ENCODE peak calls at places on chromosomes 5 and 9, in seven cellular contexts. One of them, this sample, is unnamed.
A peak's percentile ranks its signal among the peaks of the same experiment; 100 is the strongest.

GRCh38 chr9:104779946-104780539 is 16.1 kb downstream of the NIPSNAP3B start:
- DNase-seq in IMR-90: no peak
- DNase-seq in body of pancreas: no peak
- DNase-seq in PC-9: no peak
- DNase-seq in CD8-positive, alpha-beta T cell: no peak
- DNase-seq in A549: no peak
- DNase-seq in MM.1S: no peak
- DNase-seq in this sample: no peak

GRCh38 chr9:104987743-104988142 is 59.8 kb upstream of the ABCA1 start:
- DNase-seq in body of pancreas: no peak
- DNase-seq in MM.1S: no peak
- DNase-seq in CD8-positive, alpha-beta T cell: no peak
- DNase-seq in IMR-90: no peak
- DNase-seq in PC-9: no peak
- DNase-seq in A549: no peak
- DNase-seq in this sample: no peak

GRCh38 chr9:90956026-90956810 is 154.6 kb downstream of the SYK start:
- DNase-seq in CD8-positive, alpha-beta T cell: no peak
- DNase-seq in body of pancreas: no peak
- DNase-seq in A549: no peak
- DNase-seq in MM.1S: no peak
- DNase-seq in PC-9: no peak
- DNase-seq in IMR-90: peak; percentile 73
- DNase-seq in this sample: no peak

GRCh38 chr5:39461007-39461682 is 36.4 kb upstream of the DAB2 start:
- DNase-seq in CD8-positive, alpha-beta T cell: no peak
- DNase-seq in A549: no peak
- DNase-seq in PC-9: no peak
- DNase-seq in body of pancreas: no peak
- DNase-seq in IMR-90: no peak
- DNase-seq in MM.1S: peak; percentile 97
- DNase-seq in this sample: no peak

GRCh38 chr5:73183491-73183891 is 10.5 kb downstream of the TMEM174 start:
- DNase-seq in A549: no peak
- DNase-seq in IMR-90: no peak
- DNase-seq in body of pancreas: peak; percentile 56
- DNase-seq in CD8-positive, alpha-beta T cell: no peak
- DNase-seq in MM.1S: no peak
- DNase-seq in PC-9: no peak
- DNase-seq in this sample: no peak

GRCh38 chr5:140358738-140359310 is 1.2 kb upstream of the SLC4A9 start:
- DNase-seq in A549: peak; percentile 51
- DNase-seq in CD8-positive, alpha-beta T cell: no peak
- DNase-seq in IMR-90: peak; percentile 51
- DNase-seq in PC-9: peak; percentile 22
- DNase-seq in MM.1S: no peak
- DNase-seq in body of pancreas: no peak
- DNase-seq in this sample: no peak

GRCh38 chr5:153965102-153965645 is 73.5 kb downstream of the FAM114A2 start:
- DNase-seq in A549: peak; percentile 59
- DNase-seq in body of pancreas: peak; percentile 59
- DNase-seq in CD8-positive, alpha-beta T cell: no peak
- DNase-seq in MM.1S: peak; percentile 56
- DNase-seq in IMR-90: peak; percentile 41
- DNase-seq in PC-9: peak; percentile 51
- DNase-seq in this sample: no peak

GRCh38 chr5:887947-888640 is 4.5 kb downstream of the BRD9 start:
- DNase-seq in PC-9: no peak
- DNase-seq in IMR-90: no peak
- DNase-seq in A549: no peak
- DNase-seq in body of pancreas: no peak
- DNase-seq in CD8-positive, alpha-beta T cell: no peak
- DNase-seq in MM.1S: no peak
- DNase-seq in this sample: no peak

GRCh38 chr5:93349613-93350012 is 231.4 kb downstream of the NR2F1-AS1 start:
- DNase-seq in A549: no peak
- DNase-seq in PC-9: no peak
- DNase-seq in CD8-positive, alpha-beta T cell: no peak
- DNase-seq in body of pancreas: no peak
- DNase-seq in MM.1S: no peak
- DNase-seq in IMR-90: peak; percentile 89
- DNase-seq in this sample: peak; percentile 52

GRCh38 chr9:98365227-98365669 is 109.8 kb upstream of the TBC1D2 start:
- DNase-seq in CD8-positive, alpha-beta T cell: no peak
- DNase-seq in PC-9: no peak
- DNase-seq in MM.1S: peak; percentile 35
- DNase-seq in A549: peak; percentile 61
- DNase-seq in body of pancreas: no peak
- DNase-seq in IMR-90: peak; percentile 55
- DNase-seq in this sample: peak; percentile 36

GRCh38 chr5:174059247-174059646 is 13.7 kb downstream of the NSG2 start:
- DNase-seq in PC-9: no peak
- DNase-seq in MM.1S: no peak
- DNase-seq in body of pancreas: no peak
- DNase-seq in CD8-positive, alpha-beta T cell: no peak
- DNase-seq in IMR-90: no peak
- DNase-seq in A549: no peak
- DNase-seq in this sample: no peak

GRCh38 chr9:84146893-84147705 is 166.5 kb downstream of the RMI1 start:
- DNase-seq in IMR-90: no peak
- DNase-seq in body of pancreas: no peak
- DNase-seq in A549: no peak
- DNase-seq in PC-9: no peak
- DNase-seq in CD8-positive, alpha-beta T cell: no peak
- DNase-seq in MM.1S: no peak
- DNase-seq in this sample: no peak

GRCh38 chr5:175567954-175568353 is 89.6 kb downstream of the SFXN1 start:
- DNase-seq in MM.1S: peak; percentile 30
- DNase-seq in CD8-positive, alpha-beta T cell: no peak
- DNase-seq in body of pancreas: no peak
- DNase-seq in IMR-90: no peak
- DNase-seq in PC-9: no peak
- DNase-seq in A549: no peak
- DNase-seq in this sample: no peak

GRCh38 chr5:143197260-143197656 is 206.2 kb downstream of the NR3C1 start:
- DNase-seq in CD8-positive, alpha-beta T cell: no peak
- DNase-seq in MM.1S: no peak
- DNase-seq in PC-9: no peak
- DNase-seq in IMR-90: peak; percentile 28
- DNase-seq in A549: no peak
- DNase-seq in body of pancreas: no peak
- DNase-seq in this sample: no peak

GRCh38 chr5:143198332-143198731 is 205.2 kb downstream of the NR3C1 start:
- DNase-seq in CD8-positive, alpha-beta T cell: no peak
- DNase-seq in PC-9: no peak
- DNase-seq in MM.1S: no peak
- DNase-seq in IMR-90: no peak
- DNase-seq in body of pancreas: no peak
- DNase-seq in A549: no peak
- DNase-seq in this sample: no peak

GRCh38 chr5:143195496-143195895 is 208.0 kb downstream of the NR3C1 start:
- DNase-seq in MM.1S: no peak
- DNase-seq in A549: no peak
- DNase-seq in IMR-90: peak; percentile 37
- DNase-seq in body of pancreas: no peak
- DNase-seq in CD8-positive, alpha-beta T cell: no peak
- DNase-seq in PC-9: no peak
- DNase-seq in this sample: no peak

GRCh38 chr5:143194713-143195112 is 208.8 kb downstream of the NR3C1 start:
- DNase-seq in A549: no peak
- DNase-seq in CD8-positive, alpha-beta T cell: no peak
- DNase-seq in MM.1S: no peak
- DNase-seq in body of pancreas: no peak
- DNase-seq in PC-9: no peak
- DNase-seq in IMR-90: no peak
- DNase-seq in this sample: no peak

GRCh38 chr5:143196601-143197259 is 206.8 kb downstream of the NR3C1 start:
- DNase-seq in IMR-90: no peak
- DNase-seq in A549: no peak
- DNase-seq in body of pancreas: no peak
- DNase-seq in CD8-positive, alpha-beta T cell: no peak
- DNase-seq in MM.1S: no peak
- DNase-seq in PC-9: no peak
- DNase-seq in this sample: no peak
- H3K27ac ChIP-seq in IMR-90: no peak overlapping the region
- H3K27ac ChIP-seq in A549: no peak overlapping the region
- H3K27ac ChIP-seq in body of pancreas: no peak overlapping the region
- H3K27ac ChIP-seq in CD8-positive, alpha-beta T cell: no peak overlapping the region
- H3K27ac ChIP-seq in MM.1S: no peak overlapping the region
- H3K27ac ChIP-seq in PC-9: no peak overlapping the region
- H3K27ac ChIP-seq in this sample: peak overlapping the region; percentile 1

GRCh38 chr5:14200312-14200990 is 57.3 kb downstream of the TRIO start:
- DNase-seq in A549: no peak
- DNase-seq in CD8-positive, alpha-beta T cell: no peak
- DNase-seq in IMR-90: no peak
- DNase-seq in MM.1S: no peak
- DNase-seq in body of pancreas: no peak
- DNase-seq in PC-9: no peak
- DNase-seq in this sample: no peak

GRCh38 chr5:14204785-14205321 is 61.7 kb downstream of the TRIO start:
- DNase-seq in A549: peak; percentile 90
- DNase-seq in PC-9: no peak
- DNase-seq in MM.1S: no peak
- DNase-seq in IMR-90: peak; percentile 82
- DNase-seq in body of pancreas: peak; percentile 65
- DNase-seq in CD8-positive, alpha-beta T cell: no peak
- DNase-seq in this sample: peak; percentile 29

GRCh38 chr5:14201325-14202061 is 58.4 kb downstream of the TRIO start:
- DNase-seq in IMR-90: peak; percentile 79
- DNase-seq in body of pancreas: no peak
- DNase-seq in MM.1S: no peak
- DNase-seq in A549: no peak
- DNase-seq in PC-9: no peak
- DNase-seq in CD8-positive, alpha-beta T cell: no peak
- DNase-seq in this sample: no peak

GRCh38 chr5:14204011-14204670 is 61.0 kb downstream of the TRIO start:
- DNase-seq in A549: no peak
- DNase-seq in CD8-positive, alpha-beta T cell: no peak
- DNase-seq in body of pancreas: no peak
- DNase-seq in MM.1S: no peak
- DNase-seq in PC-9: no peak
- DNase-seq in IMR-90: no peak
- DNase-seq in this sample: no peak

DNA sequence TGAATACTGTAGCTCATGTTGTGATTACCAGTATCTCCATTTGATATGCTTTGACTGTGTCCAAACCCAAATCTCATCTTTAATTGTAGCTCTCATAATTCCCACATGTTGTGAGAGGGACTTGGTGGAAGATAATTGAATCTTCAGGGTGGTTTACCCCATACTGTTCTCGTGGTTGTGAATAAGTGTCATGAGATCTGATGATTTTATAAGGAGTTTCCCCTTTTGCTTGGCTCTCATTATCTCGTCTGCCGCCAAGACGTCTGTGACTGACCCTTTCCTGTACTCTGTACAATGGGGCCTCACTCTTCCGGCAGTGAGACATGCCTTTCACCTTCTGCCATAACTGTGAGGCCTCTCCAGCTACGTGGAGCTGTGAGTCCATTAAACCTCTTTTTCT is 59.3 kb downstream of the TRIO start:
- DNase-seq in A549: no peak
- DNase-seq in body of pancreas: no peak
- DNase-seq in MM.1S: no peak
- DNase-seq in IMR-90: no peak
- DNase-seq in CD8-positive, alpha-beta T cell: no peak
- DNase-seq in PC-9: no peak
- DNase-seq in this sample: no peak
- H3K27ac ChIP-seq in A549: peak overlapping the region; percentile 1
- H3K27ac ChIP-seq in body of pancreas: no peak overlapping the region
- H3K27ac ChIP-seq in MM.1S: no peak overlapping the region
- H3K27ac ChIP-seq in IMR-90: peak overlapping the region; percentile 80
- H3K27ac ChIP-seq in CD8-positive, alpha-beta T cell: no peak overlapping the region
- H3K27ac ChIP-seq in PC-9: no peak overlapping the region
- H3K27ac ChIP-seq in this sample: peak overlapping the region; percentile 95

GRCh38 chr9:130128251-130128650 is 44.0 kb upstream of the NCS1 start:
- DNase-seq in IMR-90: no peak
- DNase-seq in A549: no peak
- DNase-seq in CD8-positive, alpha-beta T cell: peak; percentile 67
- DNase-seq in body of pancreas: no peak
- DNase-seq in MM.1S: no peak
- DNase-seq in PC-9: no peak
- DNase-seq in this sample: no peak

GRCh38 chr9:130126721-130127429 is 45.3 kb upstream of the NCS1 start:
- DNase-seq in A549: no peak
- DNase-seq in body of pancreas: no peak
- DNase-seq in CD8-positive, alpha-beta T cell: no peak
- DNase-seq in IMR-90: no peak
- DNase-seq in MM.1S: no peak
- DNase-seq in PC-9: peak; percentile 56
- DNase-seq in this sample: no peak

GRCh38 chr9:130129425-130130061 is 42.7 kb upstream of the NCS1 start:
- DNase-seq in A549: no peak
- DNase-seq in MM.1S: no peak
- DNase-seq in PC-9: no peak
- DNase-seq in CD8-positive, alpha-beta T cell: no peak
- DNase-seq in IMR-90: peak; percentile 90
- DNase-seq in body of pancreas: no peak
- DNase-seq in this sample: no peak

GRCh38 chr9:130124471-130124870 is 47.7 kb upstream of the NCS1 start:
- DNase-seq in IMR-90: peak; percentile 68
- DNase-seq in MM.1S: no peak
- DNase-seq in CD8-positive, alpha-beta T cell: no peak
- DNase-seq in PC-9: no peak
- DNase-seq in body of pancreas: no peak
- DNase-seq in A549: no peak
- DNase-seq in this sample: no peak

DNA sequence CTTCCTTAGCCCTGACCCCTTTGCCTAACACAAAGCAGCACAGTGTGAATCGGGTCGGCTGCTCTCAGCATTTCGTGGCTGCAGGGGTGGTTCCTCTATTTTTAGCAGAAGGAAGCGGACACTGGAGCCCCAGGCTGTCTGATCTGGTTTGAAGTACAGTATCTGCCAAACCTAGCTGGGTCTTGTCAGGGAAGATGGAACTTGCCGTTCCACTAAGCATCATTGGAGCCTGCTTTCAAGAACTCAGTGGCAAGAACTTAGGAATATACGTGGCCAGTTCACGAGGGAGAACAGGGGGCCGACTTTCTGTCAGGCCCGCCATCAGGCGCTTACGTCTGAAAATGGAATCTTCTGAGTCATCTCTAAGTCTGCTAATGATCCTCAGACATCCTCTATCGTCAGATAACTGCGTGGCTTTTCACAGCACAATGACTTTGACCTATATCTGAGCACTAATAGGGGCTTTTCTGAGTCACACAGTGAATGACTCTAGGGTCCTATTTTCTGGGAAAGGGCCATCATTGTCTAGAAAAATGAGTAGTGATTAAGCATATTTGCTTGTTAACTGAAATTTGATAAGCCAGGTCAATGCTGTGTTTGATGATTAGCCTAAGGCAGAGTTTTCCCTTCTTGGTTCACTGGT is 43.3 kb upstream of the NCS1 start:
- DNase-seq in IMR-90: peak; percentile 99
- DNase-seq in PC-9: peak; percentile 52
- DNase-seq in CD8-positive, alpha-beta T cell: peak; percentile 26
- DNase-seq in body of pancreas: peak; percentile 31
- DNase-seq in A549: no peak
- DNase-seq in MM.1S: no peak
- DNase-seq in this sample: no peak
- H3K27ac ChIP-seq in IMR-90: peak overlapping the region; percentile 83
- H3K27ac ChIP-seq in PC-9: peak overlapping the region; percentile 80
- H3K27ac ChIP-seq in CD8-positive, alpha-beta T cell: peak overlapping the region; percentile 75
- H3K27ac ChIP-seq in body of pancreas: peak overlapping the region; percentile 5
- H3K27ac ChIP-seq in A549: no peak overlapping the region
- H3K27ac ChIP-seq in MM.1S: no peak overlapping the region
- H3K27ac ChIP-seq in this sample: no peak overlapping the region

GRCh38 chr9:89477395-89477794 is 20.5 kb downstream of the SEMA4D start:
- DNase-seq in IMR-90: no peak
- DNase-seq in MM.1S: no peak
- DNase-seq in A549: no peak
- DNase-seq in body of pancreas: no peak
- DNase-seq in PC-9: no peak
- DNase-seq in CD8-positive, alpha-beta T cell: no peak
- DNase-seq in this sample: no peak
- H3K27ac ChIP-seq in IMR-90: no peak overlapping the region
- H3K27ac ChIP-seq in MM.1S: no peak overlapping the region
- H3K27ac ChIP-seq in A549: no peak overlapping the region
- H3K27ac ChIP-seq in body of pancreas: peak overlapping the region; percentile 28
- H3K27ac ChIP-seq in PC-9: no peak overlapping the region
- H3K27ac ChIP-seq in CD8-positive, alpha-beta T cell: peak overlapping the region; percentile 26
- H3K27ac ChIP-seq in this sample: peak overlapping the region; percentile 56